ENCODE peak calls at places on chromosome 20, in eight cellular contexts. M is HCT116, R is adrenal gland, X is IMR-90, E is A549, T is body of pancreas, Z is uterus, B is GM12892. L is an unnamed sample.

GRCh38 chr20:58906894-58907293 is 54.4 kb downstream of the GNAS start:
- DNase-seq in T (peak), B (no peak), E (no peak), M (no peak), Z (no peak), X (peak), R (peak), L (no peak)

GRCh38 chr20:15411781-15412180 is 1074.4 kb upstream of the FLRT3 start:
- DNase-seq in T (no peak), R (no peak), B (no peak), E (no peak), X (no peak), M (no peak), Z (no peak), L (no peak)

GRCh38 chr20:35680464-35681183 is 15.9 kb upstream of the CPNE1 start:
- DNase-seq in B (no peak), M (no peak), Z (no peak), X (no peak), E (no peak), T (no peak), R (no peak), L (no peak)

GRCh38 chr20:20593447-20594170 is 118.8 kb downstream of the RALGAPA2 start:
- DNase-seq in X (peak), T (peak), R (peak), M (peak), B (no peak), E (peak), Z (no peak), L (peak)

GRCh38 chr20:37559312-37560027 is 31.8 kb upstream of the BLCAP start:
- DNase-seq in T (no peak), Z (no peak), B (no peak), R (no peak), E (no peak), X (no peak), M (no peak), L (no peak)

GRCh38 chr20:2751868-2752630 is 48.4 kb downstream of the CPXM1 start:
- DNase-seq in Z (peak), T (peak), X (no peak), R (peak), E (no peak), M (no peak), B (no peak), L (peak)

GRCh38 chr20:419556-420168 is 11.6 kb downstream of the RBCK1 start:
- DNase-seq in Z (no peak), X (no peak), E (no peak), T (peak), B (no peak), R (no peak), M (peak), L (no peak)

GRCh38 chr20:46401478-46401860 is 4.9 kb downstream of the ELMO2 start:
- DNase-seq in M (no peak), X (no peak), E (no peak), Z (no peak), T (peak), R (no peak), B (peak), L (no peak)

GRCh38 chr20:41526327-41526726 is 91.8 kb downstream of the CHD6 start:
- DNase-seq in T (peak), B (no peak), M (no peak), Z (no peak), R (peak), E (no peak), X (no peak), L (no peak)

GRCh38 chr20:34915749-34916455 is 39.5 kb downstream of the ACSS2 start:
- DNase-seq in B (no peak), T (no peak), M (no peak), E (no peak), Z (no peak), X (no peak), R (no peak), L (no peak)

GRCh38 chr20:24990810-24991252 is 1.7 kb downstream of the APMAP start:
- DNase-seq in Z (no peak), R (no peak), M (no peak), B (no peak), T (no peak), E (no peak), X (no peak), L (no peak)

GRCh38 chr20:23625236-23625964 is 12.4 kb downstream of the CST3 start:
- DNase-seq in M (no peak), E (no peak), Z (no peak), T (no peak), X (no peak), B (no peak), R (no peak), L (no peak)

GRCh38 chr20:20452254-20452676 is 84.4 kb downstream of the INSM1 start:
- DNase-seq in E (no peak), M (no peak), T (peak), R (peak), X (peak), B (peak), Z (peak), L (peak)

GRCh38 chr20:34706022-34706875 is 2.1 kb downstream of the TP53INP2 start:
- DNase-seq in E (no peak), X (no peak), B (no peak), Z (no peak), R (no peak), T (no peak), M (no peak), L (no peak)

GRCh38 chr20:48697845-48698491 is 129.8 kb downstream of the PREX1 start:
- DNase-seq in E (peak), X (peak), T (peak), R (peak), Z (no peak), M (no peak), B (no peak), L (peak)

GRCh38 chr20:47720636-47721427 is 64.4 kb downstream of the SULF2 start:
- DNase-seq in B (no peak), E (no peak), X (peak), T (no peak), R (no peak), Z (peak), M (no peak), L (no peak)

GRCh38 chr20:3935956-3936340 is 46.8 kb downstream of the PANK2 start:
- DNase-seq in X (no peak), B (no peak), T (no peak), M (no peak), R (no peak), E (no peak), Z (no peak), L (no peak)

GRCh38 chr20:13857304-13857703 is 72.5 kb downstream of the NDUFAF5 start:
- DNase-seq in E (no peak), X (no peak), B (no peak), M (no peak), R (peak), T (peak), Z (peak), L (no peak)

GRCh38 chr20:6976535-6976934 is 209.0 kb downstream of the BMP2 start:
- DNase-seq in B (no peak), M (no peak), E (no peak), X (no peak), R (no peak), Z (no peak), T (no peak), L (no peak)

GRCh38 chr20:47907031-47907670 is 121.9 kb upstream of the SULF2 start:
- DNase-seq in B (no peak), R (no peak), X (no peak), Z (no peak), E (no peak), M (no peak), T (no peak), L (no peak)

GRCh38 chr20:58028123-58028522 is 200.3 kb downstream of the ANKRD60 start:
- DNase-seq in T (no peak), E (no peak), R (no peak), Z (no peak), X (no peak), M (no peak), B (no peak), L (no peak)

GRCh38 chr20:25378189-25378883 is 12.3 kb downstream of the ABHD12 start:
- DNase-seq in T (no peak), E (no peak), B (no peak), Z (no peak), X (no peak), R (no peak), M (no peak), L (no peak)

GRCh38 chr20:47215653-47216397 is 140.7 kb downstream of the ZMYND8 start:
- DNase-seq in E (no peak), M (no peak), X (no peak), Z (no peak), T (no peak), B (no peak), R (peak), L (no peak)

GRCh38 chr20:11511816-11512215 is 405.9 kb upstream of the BTBD3 start:
- DNase-seq in X (no peak), Z (no peak), B (no peak), T (no peak), E (no peak), M (no peak), R (no peak), L (no peak)

GRCh38 chr20:19815553-19815991 is 57.5 kb downstream of the RIN2 start:
- DNase-seq in M (peak), R (peak), T (peak), E (peak), X (peak), B (no peak), Z (no peak), L (peak)

GRCh38 chr20:11338506-11339306 is 579.0 kb upstream of the BTBD3 start:
- DNase-seq in X (peak), T (no peak), E (no peak), B (no peak), M (no peak), R (no peak), Z (no peak), L (no peak)

GRCh38 chr20:6057704-6058103 is 3.8 kb upstream of the LRRN4 start:
- DNase-seq in B (no peak), E (no peak), R (no peak), M (no peak), T (no peak), X (no peak), Z (no peak), L (no peak)

GRCh38 chr20:37380864-37381579 is 35.1 kb downstream of the SRC start:
- DNase-seq in Z (no peak), M (no peak), R (no peak), E (no peak), X (no peak), B (no peak), T (no peak), L (no peak)

GRCh38 chr20:44247676-44248419 is 740 bp downstream of the GDAP1L1 start:
- DNase-seq in T (peak), B (no peak), M (no peak), R (peak), Z (peak), E (peak), X (peak), L (peak)

GRCh38 chr20:8291873-8292272 is 159.8 kb downstream of the PLCB1 start:
- DNase-seq in B (no peak), Z (no peak), M (no peak), R (no peak), X (peak), E (no peak), T (no peak), L (no peak)

GRCh38 chr20:3328501-3328900 is 79.0 kb downstream of the DNAAF9 start:
- DNase-seq in R (no peak), M (no peak), B (no peak), Z (no peak), T (no peak), X (no peak), E (no peak), L (no peak)

GRCh38 chr20:46709459-46710148 is at the start of gene SLC2A10:
- DNase-seq in X (peak), E (no peak), R (peak), Z (peak), M (no peak), T (peak), B (no peak), L (no peak)

GRCh38 chr20:58839474-58839874 is 11.2 kb downstream of the GNAS-AS1 start:
- DNase-seq in M (peak), R (peak), Z (no peak), B (no peak), X (peak), T (peak), E (peak), L (peak)

GRCh38 chr20:60680554-60680953 is 571.5 kb upstream of the CDH4 start:
- DNase-seq in E (no peak), Z (no peak), T (no peak), M (no peak), X (no peak), B (no peak), R (no peak), L (no peak)

GRCh38 chr20:51345601-51346101 is 196.9 kb downstream of the NFATC2 start:
- DNase-seq in R (peak), M (no peak), Z (no peak), T (no peak), X (peak), E (peak), B (no peak), L (peak)

DNA sequence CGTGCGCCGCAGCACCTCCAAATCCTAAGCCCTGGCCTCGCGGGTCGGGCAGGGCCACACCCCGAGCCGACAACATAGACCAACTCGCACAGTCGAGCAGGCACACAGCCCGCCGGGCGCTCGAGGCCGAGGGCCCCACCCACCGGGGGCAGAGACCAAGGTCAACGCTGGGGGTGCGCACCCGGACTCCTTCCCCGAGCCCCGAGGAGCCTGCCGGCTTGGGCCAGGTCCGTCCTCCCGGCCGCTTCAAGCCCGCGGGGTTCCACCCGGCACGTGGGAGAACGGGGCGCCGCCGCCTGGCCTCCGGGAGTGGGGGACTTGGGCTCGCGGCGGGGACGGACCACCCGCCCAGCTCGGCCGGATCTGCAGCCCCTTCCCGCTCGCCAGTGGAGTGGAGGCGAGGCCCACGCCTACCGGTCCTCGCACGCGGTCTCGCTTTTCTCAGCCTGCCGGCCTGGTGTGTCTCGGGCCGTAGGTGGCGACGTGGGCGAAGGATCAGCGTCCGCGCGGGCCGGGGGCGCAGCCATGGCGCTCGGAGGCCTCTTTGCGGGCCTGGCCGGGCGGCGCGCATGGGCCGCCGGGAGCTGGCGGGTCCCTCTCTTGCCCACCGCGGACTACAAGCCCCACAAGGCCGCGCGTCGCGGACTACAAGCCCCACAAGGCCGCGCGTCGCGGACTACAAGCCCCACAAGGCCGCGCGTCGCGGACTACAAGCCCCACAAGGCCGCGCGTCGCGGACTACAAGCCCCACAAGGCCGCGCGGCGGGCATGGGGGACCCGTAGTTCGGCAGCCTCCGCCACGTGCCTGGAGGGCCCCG is at the start of gene UCKL1:
- DNase-seq in X (peak), T (peak), B (peak), M (peak), E (peak), R (peak), Z (peak), L (peak)
- TF ChIP-seq POLR2A in X (peak), T (peak), B (peak), M (no peak), E (peak), R (peak), Z (peak), L (peak)

DNA sequence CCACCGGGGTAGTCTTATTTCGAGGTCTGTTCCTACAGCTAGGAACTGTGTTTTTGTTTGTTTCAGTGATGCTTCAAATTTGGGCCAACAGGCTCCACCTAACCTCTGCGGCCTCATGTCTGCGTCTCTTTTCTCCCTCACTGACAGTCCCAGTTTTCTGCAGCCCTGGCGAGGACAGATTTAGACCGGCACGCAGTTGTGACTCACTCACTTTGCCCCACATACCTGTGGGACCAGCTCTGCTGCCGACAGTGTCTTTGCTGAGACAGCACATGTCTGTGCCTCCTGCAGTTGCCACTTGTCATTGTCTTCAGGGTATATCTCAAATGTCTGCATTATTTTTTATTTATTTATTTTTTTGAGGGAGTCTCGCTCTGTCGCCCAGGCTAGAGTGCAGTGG is 29.2 kb downstream of the OSBPL2 start:
- DNase-seq in T (no peak), R (peak), B (no peak), X (no peak), Z (no peak), E (no peak), M (no peak), L (no peak)
- TF ChIP-seq POLR2A in T (no peak), R (peak), B (no peak), X (no peak), Z (no peak), E (no peak), M (no peak), L (no peak)

DNA sequence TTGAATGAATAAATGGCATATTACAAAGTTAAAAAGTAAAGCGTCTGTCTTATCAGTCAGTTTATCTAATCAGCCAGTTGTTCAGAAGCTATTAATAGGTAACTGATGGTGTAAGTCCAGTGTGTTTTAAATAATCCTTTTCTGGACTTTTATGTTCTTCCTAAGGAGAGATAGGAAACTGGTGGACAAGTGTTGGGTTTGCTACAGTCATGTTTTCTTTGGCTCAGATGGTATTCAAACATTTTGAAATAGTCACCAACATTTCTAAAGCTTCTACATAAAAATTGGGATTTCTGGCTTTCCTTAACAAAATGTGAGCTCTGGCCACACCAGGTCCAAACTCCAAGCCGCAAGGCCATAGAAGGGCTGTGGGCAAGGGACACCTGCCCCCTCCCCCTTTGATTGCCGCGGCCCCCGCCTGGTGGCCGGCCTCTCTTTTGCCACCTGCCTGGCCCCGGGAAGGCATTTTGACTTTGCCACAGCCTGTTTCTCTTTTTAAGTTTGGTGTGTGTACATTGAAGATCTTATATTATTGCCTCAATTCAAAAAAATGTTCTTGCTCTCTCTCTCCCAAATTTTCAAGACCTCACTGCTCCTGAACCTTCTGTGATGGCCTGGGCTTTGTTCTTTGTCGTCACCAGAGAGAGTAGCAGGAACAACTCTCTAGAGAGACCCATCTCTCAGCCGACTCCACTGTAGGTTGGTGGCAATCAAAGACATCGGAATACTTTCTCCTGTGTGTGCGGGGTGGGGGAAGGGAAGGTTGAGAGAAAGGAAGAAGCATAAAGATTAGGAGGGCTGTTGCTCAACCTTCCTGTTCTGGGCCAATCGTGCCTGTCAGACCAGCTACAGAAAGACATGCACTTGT is 84.0 kb upstream of the ZNF217 start:
- DNase-seq in B (no peak), T (peak), R (peak), M (no peak), X (peak), E (peak), Z (peak), L (no peak)
- TF ChIP-seq POLR2A in B (no peak), T (no peak), R (no peak), M (no peak), X (no peak), E (no peak), Z (no peak), L (no peak)

GRCh38 chr20:32109392-32110172 is at the start of gene TM9SF4:
- DNase-seq in E (peak), R (peak), T (peak), Z (peak), X (peak), M (peak), B (peak), L (peak)
- TF ChIP-seq POLR2A in E (peak), R (peak), T (no peak), Z (no peak), X (peak), M (peak), B (peak), L (peak)